ENCODE peak calls at places on chromosomes 13 and 19, in seven cellular contexts. R is GM23338; W is activated CD4-positive, CD25-positive, alpha-beta regulatory T cell; J is left kidney; D is sciatic nerve; K is substantia nigra; H is activated CD4-positive, alpha-beta T cell treated with anti-CD3 and anti-CD28 coated beads, Interleukin-2, amount 50 U/mL, for 48 hours. U is an unnamed sample.

GRCh38 chr13:64453831-64454230 is 2776.3 kb downstream of the PCDH9 start:
- DNase-seq in R (peak; percentile 11), W (no peak), J (peak; percentile 17), D (no peak), K (no peak), H (no peak), U (no peak)

GRCh38 chr13:28541966-28542365 is 47.0 kb upstream of the FLT1 start:
- DNase-seq in R (no peak), W (no peak), J (no peak), D (no peak), K (no peak), H (no peak), U (no peak)

GRCh38 chr13:32019612-32020233 is 11.9 kb upstream of the FRY start:
- DNase-seq in R (peak; percentile 75), W (no peak), J (peak; percentile 91), D (no peak), K (no peak), H (peak; percentile 12), U (no peak)

GRCh38 chr13:114140131-114140908 is 7.9 kb upstream of the RASA3 start:
- DNase-seq in R (no peak), W (peak; percentile 33), J (no peak), D (no peak), K (no peak), H (no peak), U (peak; percentile 33)

GRCh38 chr13:39362652-39363390 is 240.2 kb downstream of the LHFPL6 start:
- DNase-seq in R (no peak), W (no peak), J (no peak), D (no peak), K (no peak), H (no peak), U (no peak)

GRCh38 chr19:45477713-45478453 is 10.1 kb downstream of the FOSB start:
- DNase-seq in R (no peak), W (no peak), J (peak; percentile 54), D (no peak), K (no peak), H (peak; percentile 45), U (no peak)

GRCh38 chr19:58352760-58353671 is at the start of gene A1BG:
- DNase-seq in R (no peak), W (no peak), J (no peak), D (no peak), K (no peak), H (no peak), U (no peak)

GRCh38 chr13:47976325-47976724 is 24.7 kb downstream of the SUCLA2 start:
- DNase-seq in R (no peak), W (no peak), J (no peak), D (no peak), K (no peak), H (no peak), U (no peak)

GRCh38 chr19:10220695-10221094 is 10.4 kb downstream of the S1PR2 start:
- DNase-seq in R (no peak), W (no peak), J (no peak), D (no peak), K (no peak), H (no peak), U (no peak)

GRCh38 chr13:40433577-40433976 is 232.9 kb downstream of the FOXO1 start:
- DNase-seq in R (no peak), W (peak; percentile 7), J (no peak), D (no peak), K (no peak), H (peak; percentile 42), U (no peak)

GRCh38 chr19:3683866-3684816 is 16.1 kb downstream of the PIP5K1C start:
- DNase-seq in R (no peak), W (no peak), J (peak; percentile 64), D (no peak), K (no peak), H (no peak), U (no peak)

GRCh38 chr19:11293468-11294389 is 2.2 kb upstream of the TSPAN16 start:
- DNase-seq in R (peak; percentile 94), W (peak; percentile 72), J (peak; percentile 96), D (peak; percentile 96), K (peak; percentile 60), H (peak; percentile 92), U (peak; percentile 74)

GRCh38 chr19:37309834-37310575 is 60.9 kb upstream of the ZNF527 start:
- DNase-seq in R (peak; percentile 64), W (no peak), J (peak; percentile 52), D (no peak), K (no peak), H (peak; percentile 16), U (no peak)

GRCh38 chr19:575527-576506 is 3.4 kb downstream of the BSG start:
- DNase-seq in R (peak; percentile 18), W (no peak), J (peak; percentile 58), D (no peak), K (no peak), H (no peak), U (no peak)

U was measured in central memory CD8-positive, alpha-beta T cell.